ENCODE peak calls at places on chromosomes 7 and 10, in seven cellular contexts. One of them, this sample, is unnamed.

GRCh38 chr7:495326-495725 is 24.3 kb downstream of the PDGFA start:
- DNase-seq in ovary: no peak
- DNase-seq in heart left ventricle: peak
- DNase-seq in choroid plexus epithelial cell: no peak
- DNase-seq in fibroblast of mammary gland: no peak
- DNase-seq in effector memory CD4-positive, alpha-beta T cell: no peak
- DNase-seq in tibial nerve: no peak
- DNase-seq in this sample: no peak

GRCh38 chr7:70321016-70321415 is 722.7 kb downstream of the AUTS2 start:
- DNase-seq in heart left ventricle: no peak
- DNase-seq in choroid plexus epithelial cell: no peak
- DNase-seq in effector memory CD4-positive, alpha-beta T cell: no peak
- DNase-seq in fibroblast of mammary gland: no peak
- DNase-seq in tibial nerve: no peak
- DNase-seq in ovary: no peak
- DNase-seq in this sample: no peak

GRCh38 chr7:54179321-54180029 is 362.7 kb upstream of the VSTM2A start:
- DNase-seq in heart left ventricle: no peak
- DNase-seq in choroid plexus epithelial cell: no peak
- DNase-seq in tibial nerve: no peak
- DNase-seq in ovary: no peak
- DNase-seq in fibroblast of mammary gland: no peak
- DNase-seq in effector memory CD4-positive, alpha-beta T cell: no peak
- DNase-seq in this sample: no peak

GRCh38 chr7:44062903-44063295 is 2.5 kb downstream of the PGAM2 start:
- DNase-seq in tibial nerve: no peak
- DNase-seq in effector memory CD4-positive, alpha-beta T cell: no peak
- DNase-seq in choroid plexus epithelial cell: no peak
- DNase-seq in fibroblast of mammary gland: no peak
- DNase-seq in heart left ventricle: no peak
- DNase-seq in ovary: no peak
- DNase-seq in this sample: no peak

GRCh38 chr7:100444311-100445278 is 8.3 kb upstream of the PPP1R35 start:
- DNase-seq in fibroblast of mammary gland: peak
- DNase-seq in effector memory CD4-positive, alpha-beta T cell: no peak
- DNase-seq in tibial nerve: no peak
- DNase-seq in choroid plexus epithelial cell: peak
- DNase-seq in heart left ventricle: peak
- DNase-seq in ovary: no peak
- DNase-seq in this sample: no peak

GRCh38 chr7:20783716-20784310 is 2.9 kb downstream of the SP8 start:
- DNase-seq in effector memory CD4-positive, alpha-beta T cell: no peak
- DNase-seq in fibroblast of mammary gland: peak
- DNase-seq in tibial nerve: no peak
- DNase-seq in ovary: no peak
- DNase-seq in heart left ventricle: no peak
- DNase-seq in choroid plexus epithelial cell: peak
- DNase-seq in this sample: no peak

GRCh38 chr7:5423272-5423843 is at the start of gene TNRC18:
- DNase-seq in choroid plexus epithelial cell: no peak
- DNase-seq in tibial nerve: peak
- DNase-seq in effector memory CD4-positive, alpha-beta T cell: no peak
- DNase-seq in heart left ventricle: no peak
- DNase-seq in fibroblast of mammary gland: no peak
- DNase-seq in ovary: peak
- DNase-seq in this sample: no peak

GRCh38 chr7:110994028-110994967 is 96.6 kb upstream of the LRRN3 start:
- DNase-seq in effector memory CD4-positive, alpha-beta T cell: no peak
- DNase-seq in heart left ventricle: no peak
- DNase-seq in ovary: no peak
- DNase-seq in fibroblast of mammary gland: no peak
- DNase-seq in choroid plexus epithelial cell: no peak
- DNase-seq in tibial nerve: no peak
- DNase-seq in this sample: no peak

GRCh38 chr7:114889646-114890285 is 32.1 kb upstream of the MDFIC start:
- DNase-seq in ovary: no peak
- DNase-seq in effector memory CD4-positive, alpha-beta T cell: no peak
- DNase-seq in fibroblast of mammary gland: peak
- DNase-seq in heart left ventricle: no peak
- DNase-seq in tibial nerve: no peak
- DNase-seq in choroid plexus epithelial cell: peak
- DNase-seq in this sample: no peak

GRCh38 chr10:34696423-34696822 is 118.7 kb downstream of the PARD3 start:
- DNase-seq in ovary: no peak
- DNase-seq in fibroblast of mammary gland: peak
- DNase-seq in tibial nerve: no peak
- DNase-seq in effector memory CD4-positive, alpha-beta T cell: no peak
- DNase-seq in choroid plexus epithelial cell: peak
- DNase-seq in heart left ventricle: no peak
- DNase-seq in this sample: no peak

GRCh38 chr7:75532639-75533038 is 40.5 kb downstream of the SPDYE5 start:
- DNase-seq in ovary: no peak
- DNase-seq in fibroblast of mammary gland: no peak
- DNase-seq in heart left ventricle: no peak
- DNase-seq in choroid plexus epithelial cell: no peak
- DNase-seq in effector memory CD4-positive, alpha-beta T cell: no peak
- DNase-seq in tibial nerve: no peak
- DNase-seq in this sample: no peak

GRCh38 chr7:85125679-85126078 is 61.2 kb downstream of the SEMA3D start:
- DNase-seq in choroid plexus epithelial cell: no peak
- DNase-seq in ovary: no peak
- DNase-seq in heart left ventricle: no peak
- DNase-seq in effector memory CD4-positive, alpha-beta T cell: no peak
- DNase-seq in tibial nerve: no peak
- DNase-seq in fibroblast of mammary gland: peak
- DNase-seq in this sample: no peak

GRCh38 chr7:763762-764161 is 36.7 kb upstream of the PRKAR1B start:
- DNase-seq in tibial nerve: no peak
- DNase-seq in ovary: no peak
- DNase-seq in heart left ventricle: no peak
- DNase-seq in choroid plexus epithelial cell: no peak
- DNase-seq in effector memory CD4-positive, alpha-beta T cell: no peak
- DNase-seq in fibroblast of mammary gland: no peak
- DNase-seq in this sample: no peak

GRCh38 chr10:131082991-131083465 is 228.5 kb downstream of the TCERG1L start:
- DNase-seq in fibroblast of mammary gland: no peak
- DNase-seq in choroid plexus epithelial cell: no peak
- DNase-seq in effector memory CD4-positive, alpha-beta T cell: no peak
- DNase-seq in tibial nerve: no peak
- DNase-seq in ovary: no peak
- DNase-seq in heart left ventricle: no peak
- DNase-seq in this sample: no peak

GRCh38 chr10:131080571-131080970 is 230.9 kb downstream of the TCERG1L start:
- DNase-seq in effector memory CD4-positive, alpha-beta T cell: no peak
- DNase-seq in choroid plexus epithelial cell: no peak
- DNase-seq in ovary: no peak
- DNase-seq in fibroblast of mammary gland: no peak
- DNase-seq in tibial nerve: no peak
- DNase-seq in heart left ventricle: no peak
- DNase-seq in this sample: no peak

GRCh38 chr10:131082201-131082850 is 229.2 kb downstream of the TCERG1L start:
- DNase-seq in tibial nerve: no peak
- DNase-seq in heart left ventricle: no peak
- DNase-seq in choroid plexus epithelial cell: no peak
- DNase-seq in fibroblast of mammary gland: no peak
- DNase-seq in ovary: no peak
- DNase-seq in effector memory CD4-positive, alpha-beta T cell: no peak
- DNase-seq in this sample: no peak

GRCh38 chr10:131081786-131082185 is 229.7 kb downstream of the TCERG1L start:
- DNase-seq in heart left ventricle: no peak
- DNase-seq in effector memory CD4-positive, alpha-beta T cell: no peak
- DNase-seq in fibroblast of mammary gland: no peak
- DNase-seq in ovary: peak
- DNase-seq in tibial nerve: no peak
- DNase-seq in choroid plexus epithelial cell: no peak
- DNase-seq in this sample: no peak

DNA sequence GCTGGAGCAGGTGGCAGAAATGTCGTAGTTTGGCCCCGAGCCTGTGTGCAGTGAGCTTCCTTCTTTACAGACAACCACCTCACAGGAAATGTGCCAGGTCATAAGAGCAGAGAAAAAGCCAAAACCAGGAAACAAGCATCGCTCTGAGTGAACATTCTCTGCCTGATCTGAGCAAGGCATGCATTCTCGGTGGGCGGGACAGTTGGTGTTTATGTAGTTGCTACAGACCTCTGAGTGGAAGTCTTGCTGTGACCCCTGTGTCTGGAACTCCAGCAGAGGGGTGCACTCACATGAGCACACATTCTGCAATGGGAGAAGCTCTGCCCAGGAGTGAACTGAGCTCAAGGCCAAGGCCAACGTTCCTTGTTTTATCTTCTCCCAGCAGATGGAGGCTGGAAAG is 230.1 kb downstream of the TCERG1L start:
- DNase-seq in tibial nerve: no peak
- DNase-seq in effector memory CD4-positive, alpha-beta T cell: no peak
- DNase-seq in ovary: peak
- DNase-seq in heart left ventricle: no peak
- DNase-seq in choroid plexus epithelial cell: peak
- DNase-seq in fibroblast of mammary gland: no peak
- DNase-seq in this sample: no peak
- H3K4me3 ChIP-seq in tibial nerve: no peak
- H3K4me3 ChIP-seq in effector memory CD4-positive, alpha-beta T cell: no peak
- H3K4me3 ChIP-seq in ovary: no peak
- H3K4me3 ChIP-seq in heart left ventricle: no peak
- H3K4me3 ChIP-seq in choroid plexus epithelial cell: no peak
- H3K4me3 ChIP-seq in fibroblast of mammary gland: no peak
- H3K4me3 ChIP-seq in this sample: no peak

GRCh38 chr10:3524086-3524960 is 260.7 kb downstream of the KLF6 start:
- DNase-seq in ovary: no peak
- DNase-seq in tibial nerve: no peak
- DNase-seq in choroid plexus epithelial cell: peak
- DNase-seq in heart left ventricle: no peak
- DNase-seq in effector memory CD4-positive, alpha-beta T cell: no peak
- DNase-seq in fibroblast of mammary gland: peak
- DNase-seq in this sample: no peak

GRCh38 chr10:3527144-3527543 is 257.9 kb downstream of the KLF6 start:
- DNase-seq in effector memory CD4-positive, alpha-beta T cell: no peak
- DNase-seq in heart left ventricle: no peak
- DNase-seq in ovary: no peak
- DNase-seq in tibial nerve: no peak
- DNase-seq in choroid plexus epithelial cell: peak
- DNase-seq in fibroblast of mammary gland: peak
- DNase-seq in this sample: no peak

GRCh38 chr10:3525832-3526449 is 259.1 kb downstream of the KLF6 start:
- DNase-seq in tibial nerve: peak
- DNase-seq in ovary: no peak
- DNase-seq in heart left ventricle: peak
- DNase-seq in choroid plexus epithelial cell: peak
- DNase-seq in fibroblast of mammary gland: peak
- DNase-seq in effector memory CD4-positive, alpha-beta T cell: no peak
- DNase-seq in this sample: no peak

GRCh38 chr10:3526721-3527120 is 258.3 kb downstream of the KLF6 start:
- DNase-seq in effector memory CD4-positive, alpha-beta T cell: no peak
- DNase-seq in fibroblast of mammary gland: peak
- DNase-seq in tibial nerve: peak
- DNase-seq in heart left ventricle: no peak
- DNase-seq in choroid plexus epithelial cell: peak
- DNase-seq in ovary: no peak
- DNase-seq in this sample: no peak

DNA sequence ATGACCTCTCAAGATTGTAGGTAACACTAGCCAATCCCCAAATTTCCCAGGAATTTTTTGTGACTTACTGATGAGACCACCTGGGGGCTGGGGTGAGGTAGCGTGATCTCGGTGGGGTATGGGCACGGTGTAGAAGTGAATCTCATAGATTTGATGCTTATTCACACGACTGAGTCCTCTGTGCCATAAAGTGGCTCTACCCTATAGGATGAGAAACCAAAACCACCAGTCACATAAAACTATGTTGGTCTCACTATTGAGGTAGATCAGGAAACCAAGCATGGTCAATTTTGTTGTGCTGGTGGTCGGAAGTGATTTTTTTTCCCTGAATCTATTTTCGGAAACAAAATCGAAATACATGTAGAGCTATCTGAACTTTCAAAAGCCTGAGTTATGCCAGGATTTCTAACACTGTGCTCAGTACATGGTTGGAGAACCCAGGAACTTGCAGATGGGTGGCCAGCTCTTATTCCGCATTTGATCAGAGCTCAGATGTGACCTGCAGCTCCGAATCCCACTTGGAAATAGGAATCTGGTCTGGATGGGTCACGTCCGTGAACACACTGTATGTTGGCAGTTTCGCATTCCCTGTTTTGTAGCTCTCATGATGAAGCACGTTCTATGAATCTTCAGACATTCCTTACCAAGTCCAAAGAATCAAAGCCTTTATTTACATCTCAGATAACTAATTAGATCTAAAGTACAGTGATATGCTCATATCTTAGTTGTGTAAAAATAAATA is 261.5 kb downstream of the KLF6 start:
- DNase-seq in effector memory CD4-positive, alpha-beta T cell: no peak
- DNase-seq in ovary: no peak
- DNase-seq in choroid plexus epithelial cell: no peak
- DNase-seq in tibial nerve: no peak
- DNase-seq in fibroblast of mammary gland: no peak
- DNase-seq in heart left ventricle: no peak
- DNase-seq in this sample: no peak
- H3K4me3 ChIP-seq in effector memory CD4-positive, alpha-beta T cell: no peak
- H3K4me3 ChIP-seq in ovary: no peak
- H3K4me3 ChIP-seq in choroid plexus epithelial cell: no peak
- H3K4me3 ChIP-seq in tibial nerve: no peak
- H3K4me3 ChIP-seq in fibroblast of mammary gland: no peak
- H3K4me3 ChIP-seq in heart left ventricle: no peak
- H3K4me3 ChIP-seq in this sample: no peak

GRCh38 chr10:69446650-69447151 is 4.6 kb upstream of the TSPAN15 start:
- DNase-seq in choroid plexus epithelial cell: peak
- DNase-seq in tibial nerve: no peak
- DNase-seq in fibroblast of mammary gland: peak
- DNase-seq in ovary: no peak
- DNase-seq in heart left ventricle: no peak
- DNase-seq in effector memory CD4-positive, alpha-beta T cell: no peak
- DNase-seq in this sample: no peak
- H3K4me3 ChIP-seq in choroid plexus epithelial cell: no peak
- H3K4me3 ChIP-seq in tibial nerve: no peak
- H3K4me3 ChIP-seq in fibroblast of mammary gland: no peak
- H3K4me3 ChIP-seq in ovary: no peak
- H3K4me3 ChIP-seq in heart left ventricle: no peak
- H3K4me3 ChIP-seq in effector memory CD4-positive, alpha-beta T cell: no peak
- H3K4me3 ChIP-seq in this sample: no peak

DNA sequence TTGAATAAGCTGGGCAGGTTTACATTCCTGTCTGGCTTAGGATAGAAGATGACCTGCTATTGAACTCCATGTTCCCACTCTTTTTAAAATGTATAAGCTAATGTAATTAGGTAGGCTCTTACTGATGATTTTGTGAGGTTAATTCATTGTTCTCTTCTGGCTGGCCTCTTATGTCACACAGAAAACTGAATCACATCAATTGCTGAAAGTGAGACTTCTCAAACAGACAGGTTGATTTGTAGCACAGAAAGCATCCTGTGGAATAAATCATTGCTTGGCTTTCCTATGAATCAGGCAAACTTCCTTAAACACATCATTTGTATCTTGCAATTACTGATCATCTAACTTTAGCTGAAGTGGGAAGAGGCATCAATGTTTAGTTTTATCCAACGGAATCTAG is 24.1 kb downstream of the HGF start:
- DNase-seq in effector memory CD4-positive, alpha-beta T cell: no peak
- DNase-seq in heart left ventricle: no peak
- DNase-seq in choroid plexus epithelial cell: no peak
- DNase-seq in fibroblast of mammary gland: no peak
- DNase-seq in tibial nerve: no peak
- DNase-seq in ovary: no peak
- DNase-seq in this sample: no peak
- H3K4me3 ChIP-seq in effector memory CD4-positive, alpha-beta T cell: no peak
- H3K4me3 ChIP-seq in heart left ventricle: no peak
- H3K4me3 ChIP-seq in choroid plexus epithelial cell: no peak
- H3K4me3 ChIP-seq in fibroblast of mammary gland: no peak
- H3K4me3 ChIP-seq in tibial nerve: no peak
- H3K4me3 ChIP-seq in ovary: no peak
- H3K4me3 ChIP-seq in this sample: no peak